ENCODE peak calls at places on chromosome 12, in five cellular contexts. I is left cardiac atrium, E is NCI-H2029 treated with DMSO at 0.1 percent for 48 hours, Y is RCC 7860, P is glutamatergic neuron. X is an unnamed sample.

GRCh38 chr12:6821674-6822433 is at the start of gene GPR162:
- DNase-seq in I (peak), E (no peak), Y (no peak), P (peak), X (peak)

GRCh38 chr12:75364918-75365317 is 26.0 kb upstream of the GLIPR1L2 start:
- DNase-seq in I (no peak), E (no peak), Y (no peak), P (no peak), X (no peak)

GRCh38 chr12:80946591-80946990 is 8.9 kb upstream of the LIN7A start:
- DNase-seq in I (no peak), E (no peak), Y (no peak), P (no peak), X (no peak)

GRCh38 chr12:94458882-94459772 is 540 bp downstream of the CEP83 start:
- DNase-seq in I (no peak), E (no peak), Y (no peak), P (no peak), X (no peak)

GRCh38 chr12:11711675-11712327 is 62.3 kb downstream of the ETV6 start:
- DNase-seq in I (no peak), E (no peak), Y (no peak), P (no peak), X (no peak)

GRCh38 chr12:39145175-39145999 is 240.0 kb upstream of the CPNE8 start:
- DNase-seq in I (peak), E (no peak), Y (no peak), P (peak), X (peak)

GRCh38 chr12:48815281-48816110 is 2.8 kb upstream of the CACNB3 start:
- DNase-seq in I (peak), E (peak), Y (peak), P (peak), X (peak)

GRCh38 chr12:42076976-42077375 is 67.7 kb downstream of the GXYLT1 start:
- DNase-seq in I (no peak), E (no peak), Y (no peak), P (no peak), X (no peak)

GRCh38 chr12:64746663-64747062 is 12.5 kb downstream of the GNS start:
- DNase-seq in I (no peak), E (no peak), Y (no peak), P (no peak), X (no peak)

GRCh38 chr12:52055781-52056711 is 4.8 kb downstream of the NR4A1 start:
- DNase-seq in I (peak), E (no peak), Y (no peak), P (no peak), X (no peak)

GRCh38 chr12:109695961-109696461 is 17.6 kb upstream of the FAM222A start:
- DNase-seq in I (no peak), E (no peak), Y (no peak), P (no peak), X (peak)

GRCh38 chr12:92927436-92928116 is 1.5 kb downstream of the EEA1 start:
- DNase-seq in I (no peak), E (no peak), Y (peak), P (no peak), X (no peak)

GRCh38 chr12:117377758-117378157 is 16.3 kb upstream of the NOS1 start:
- DNase-seq in I (no peak), E (peak), Y (no peak), P (no peak), X (no peak)

GRCh38 chr12:19206493-19207077 is 77.1 kb downstream of the PLEKHA5 start:
- DNase-seq in I (no peak), E (no peak), Y (no peak), P (no peak), X (no peak)